ENCODE peak calls at places on chromosomes 7 and 10, in five cellular contexts. N is Peyer's patch, O is choroid plexus epithelial cell, Z is epithelial cell of esophagus, S is HAP-1. Y is an unnamed sample.

GRCh38 chr10:77744249-77744648 is 106.6 kb upstream of the KCNMA1 start:
- DNase-seq in N (no peak), O (no peak), Z (peak; percentile 98), S (no peak), Y (no peak)

GRCh38 chr7:98329100-98329871 is 47.8 kb downstream of the BRI3 start:
- DNase-seq in N (no peak), O (peak; percentile 84), Z (no peak), S (no peak), Y (peak; percentile 91)

GRCh38 chr10:103990170-103990930 is 23.4 kb downstream of the SLK start:
- DNase-seq in N (no peak), O (no peak), Z (no peak), S (no peak), Y (no peak)

GRCh38 chr10:118737594-118738302 is 17.0 kb downstream of the CACUL1 start:
- DNase-seq in N (no peak), O (no peak), Z (no peak), S (no peak), Y (no peak)

GRCh38 chr10:116002735-116003134 is 270.3 kb downstream of the GFRA1 start:
- DNase-seq in N (no peak), O (no peak), Z (no peak), S (no peak), Y (no peak)

GRCh38 chr7:156669035-156669828 is 28.7 kb downstream of the RNF32 start:
- DNase-seq in N (no peak), O (no peak), Z (no peak), S (no peak), Y (no peak)

GRCh38 chr7:124032369-124033092 is at the start of gene TMEM229A:
- DNase-seq in N (peak; percentile 70), O (peak; percentile 41), Z (peak; percentile 55), S (peak; percentile 38), Y (peak; percentile 28)

GRCh38 chr7:127900735-127901685 is 130.2 kb downstream of the LRRC4 start:
- DNase-seq in N (no peak), O (peak; percentile 63), Z (no peak), S (no peak), Y (no peak)

GRCh38 chr7:37964196-37964595 is 43.8 kb downstream of the EPDR1 start:
- DNase-seq in N (no peak), O (no peak), Z (no peak), S (no peak), Y (no peak)

GRCh38 chr7:6385110-6385792 is 62.5 kb downstream of the DAGLB start:
- DNase-seq in N (no peak), O (peak; percentile 95), Z (peak; percentile 96), S (peak; percentile 30), Y (peak; percentile 98)

GRCh38 chr10:92242910-92243671 is 47.8 kb downstream of the CPEB3 start:
- DNase-seq in N (peak; percentile 52), O (peak; percentile 84), Z (peak; percentile 71), S (peak; percentile 47), Y (peak; percentile 67)

GRCh38 chr10:49066944-49067730 is 48.2 kb downstream of the VSTM4 start:
- DNase-seq in N (no peak), O (no peak), Z (no peak), S (no peak), Y (no peak)

DNA sequence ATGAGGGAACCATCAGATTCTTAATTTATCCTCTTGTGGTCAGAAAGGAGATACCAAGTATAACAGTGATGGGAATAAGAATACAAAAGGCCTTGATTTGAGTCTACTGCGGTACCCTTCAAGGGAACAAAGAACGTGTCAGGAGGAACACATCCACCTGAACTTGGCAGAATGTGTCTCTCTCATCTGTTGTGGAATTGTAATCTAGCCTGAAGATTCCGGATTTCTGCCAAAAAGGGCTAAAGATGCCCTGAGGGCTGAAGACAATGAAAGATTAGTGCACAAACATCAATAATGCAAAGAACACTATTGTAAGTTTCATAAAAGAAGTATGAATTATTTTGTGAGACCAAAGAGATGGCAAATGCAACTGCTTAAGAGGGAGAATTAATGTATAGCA is 134.8 kb downstream of the RELN start:
- DNase-seq in N (no peak), O (no peak), Z (no peak), S (peak; percentile 65), Y (no peak)
- H3K4me3 ChIP-seq in N (no peak overlapping the region), O (no peak overlapping the region), Z (no peak overlapping the region), S (no peak overlapping the region), Y (no peak overlapping the region)

GRCh38 chr7:91266931-91267557 is 2.8 kb downstream of the FZD1 start:
- DNase-seq in N (no peak), O (peak; percentile 20), Z (peak; percentile 12), S (no peak), Y (no peak)

GRCh38 chr7:91265693-91266066 is 1.4 kb downstream of the FZD1 start:
- DNase-seq in N (no peak), O (peak; percentile 16), Z (peak; percentile 42), S (no peak), Y (peak; percentile 18)

GRCh38 chr7:91266067-91266930 is 2.1 kb downstream of the FZD1 start:
- DNase-seq in N (no peak), O (no peak), Z (peak; percentile 17), S (no peak), Y (no peak)

GRCh38 chr7:91264924-91265681 is 870 bp downstream of the FZD1 start:
- DNase-seq in N (peak; percentile 75), O (peak; percentile 83), Z (peak; percentile 85), S (peak; percentile 47), Y (peak; percentile 79)

DNA sequence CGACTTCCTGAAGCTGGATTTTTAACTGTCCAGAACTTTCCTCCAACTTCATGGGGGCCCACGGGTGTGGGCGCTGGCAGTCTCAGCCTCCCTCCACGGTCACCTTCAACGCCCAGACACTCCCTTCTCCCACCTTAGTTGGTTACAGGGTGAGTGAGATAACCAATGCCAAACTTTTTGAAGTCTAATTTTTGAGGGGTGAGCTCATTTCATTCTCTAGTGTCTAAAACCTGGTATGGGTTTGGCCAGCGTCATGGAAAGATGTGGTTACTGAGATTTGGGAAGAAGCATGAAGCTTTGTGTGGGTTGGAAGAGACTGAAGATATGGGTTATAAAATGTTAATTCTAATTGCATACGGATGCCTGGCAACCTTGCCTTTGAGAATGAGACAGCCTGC is 3.3 kb downstream of the FZD1 start:
- DNase-seq in N (no peak), O (peak; percentile 68), Z (peak; percentile 14), S (no peak), Y (peak; percentile 61)
- H3K4me3 ChIP-seq in N (peak overlapping the region; percentile 90), O (peak overlapping the region; percentile 73), Z (peak overlapping the region; percentile 64), S (peak overlapping the region; percentile 2), Y (no peak overlapping the region)

DNA sequence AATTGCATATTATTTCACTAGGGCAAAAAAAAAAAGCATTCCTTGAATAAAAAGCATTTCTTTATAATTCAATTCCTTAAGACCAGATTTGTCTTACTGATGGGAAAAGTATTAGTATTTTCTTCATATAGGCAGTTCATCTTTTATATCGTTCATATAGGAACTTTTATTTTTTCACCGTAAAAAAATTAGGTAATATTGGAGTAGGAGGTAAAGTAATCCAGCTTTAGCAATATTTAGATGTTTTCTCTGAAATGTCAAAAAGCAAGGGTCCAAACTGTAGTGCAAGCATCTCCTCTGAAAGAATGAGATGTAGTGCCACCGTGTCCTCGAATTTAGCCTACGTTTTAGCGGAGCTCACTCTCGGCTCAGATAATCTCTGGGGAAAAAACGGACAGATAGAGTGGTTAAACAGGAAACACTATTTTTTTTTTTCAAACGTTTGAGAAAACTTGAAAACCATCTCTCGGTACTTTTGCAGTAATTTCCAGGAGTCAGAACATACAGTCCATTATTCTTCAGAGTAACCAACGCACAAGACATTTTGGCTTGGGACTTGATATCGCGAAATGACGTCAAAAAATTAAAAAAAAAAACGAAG is 5.4 kb upstream of the SPAG6 start:
- DNase-seq in N (no peak), O (no peak), Z (no peak), S (peak; percentile 14), Y (peak; percentile 93)
- H3K4me3 ChIP-seq in N (peak overlapping the region; percentile 81), O (peak overlapping the region; percentile 78), Z (peak overlapping the region; percentile 63), S (peak overlapping the region; percentile 57), Y (peak overlapping the region; percentile 67)

GRCh38 chr10:102648269-102648888 is 4.1 kb downstream of the TRIM8 start:
- DNase-seq in N (no peak), O (no peak), Z (peak; percentile 28), S (no peak), Y (no peak)

GRCh38 chr10:102649770-102650654 is 5.7 kb downstream of the TRIM8 start:
- DNase-seq in N (no peak), O (no peak), Z (no peak), S (no peak), Y (no peak)

GRCh38 chr10:102650655-102651454 is 6.6 kb downstream of the TRIM8 start:
- DNase-seq in N (no peak), O (no peak), Z (no peak), S (no peak), Y (no peak)

GRCh38 chr10:102647433-102648268 is 3.4 kb downstream of the TRIM8 start:
- DNase-seq in N (no peak), O (no peak), Z (no peak), S (no peak), Y (no peak)

GRCh38 chr10:102648889-102649752 is 4.8 kb downstream of the TRIM8 start:
- DNase-seq in N (peak; percentile 68), O (no peak), Z (no peak), S (no peak), Y (no peak)
- H3K4me3 ChIP-seq in N (peak overlapping the region; percentile 73), O (no peak overlapping the region), Z (no peak overlapping the region), S (no peak overlapping the region), Y (peak overlapping the region; percentile 93)

Y was measured in cardiac fibroblast.